ENCODE peak calls at places on chromosomes 7 and 10, in nine cellular contexts. H is HT1080; F is AG04449; M is NCI-H1694 treated with DMSO at 0.1 percent for 48 hours; P is Right ventricle myocardium inferior; R is KG1; U is WTC11; B is naive thymus-derived CD8-positive, alpha-beta T cell; Y is GM12892. C is an unnamed sample.

GRCh38 chr10:6151087-6151977 is 51.4 kb upstream of the PFKFB3 start:
- DNase-seq in H (no peak), F (no peak), M (no peak), P (peak), R (peak), U (peak), B (peak), Y (peak), C (peak)

GRCh38 chr10:59006511-59007306 is 169.7 kb upstream of the PHYHIPL start:
- DNase-seq in H (peak), F (no peak), M (no peak), P (no peak), R (no peak), U (no peak), B (no peak), Y (peak), C (no peak)

GRCh38 chr7:16739863-16740622 is 13.5 kb upstream of the TSPAN13 start:
- DNase-seq in H (peak), F (peak), M (no peak), P (no peak), R (no peak), U (no peak), B (no peak), Y (no peak), C (no peak)

GRCh38 chr7:98879198-98879988 is 1.1 kb downstream of the TRRAP start:
- DNase-seq in H (peak), F (no peak), M (peak), P (no peak), R (no peak), U (no peak), B (peak), Y (no peak), C (peak)

GRCh38 chr7:142401951-142402350 is 144.1 kb upstream of the PRSS58 start:
- DNase-seq in H (no peak), F (no peak), M (no peak), P (no peak), R (no peak), U (no peak), B (no peak), Y (no peak), C (no peak)

GRCh38 chr10:34969171-34969570 is 121.0 kb downstream of the CUL2 start:
- DNase-seq in H (no peak), F (no peak), M (no peak), P (no peak), R (no peak), U (no peak), B (no peak), Y (no peak), C (no peak)

GRCh38 chr7:116953727-116954442 is 584 bp downstream of the ST7 start:
- DNase-seq in H (peak), F (peak), M (peak), P (peak), R (no peak), U (peak), B (no peak), Y (peak), C (no peak)

GRCh38 chr10:132196178-132197113 is 9.7 kb downstream of the DPYSL4 start:
- DNase-seq in H (no peak), F (no peak), M (no peak), P (peak), R (no peak), U (no peak), B (no peak), Y (no peak), C (no peak)

GRCh38 chr7:116403265-116403664 is 96.3 kb upstream of the CAV2 start:
- DNase-seq in H (no peak), F (peak), M (no peak), P (no peak), R (no peak), U (no peak), B (no peak), Y (no peak), C (no peak)

GRCh38 chr7:68694656-68695055 is 903.6 kb upstream of the AUTS2 start:
- DNase-seq in H (no peak), F (peak), M (no peak), P (no peak), R (no peak), U (no peak), B (no peak), Y (no peak), C (no peak)

GRCh38 chr10:81073155-81073554 is 535.5 kb downstream of the SH2D4B start:
- DNase-seq in H (no peak), F (no peak), M (no peak), P (no peak), R (no peak), U (no peak), B (no peak), Y (no peak), C (no peak)

GRCh38 chr7:79268730-79269129 is 184.7 kb downstream of the MAGI2 start:
- DNase-seq in H (no peak), F (no peak), M (no peak), P (no peak), R (no peak), U (no peak), B (no peak), Y (no peak), C (no peak)

GRCh38 chr10:91880310-91880709 is 29.0 kb downstream of the FGFBP3 start:
- DNase-seq in H (peak), F (no peak), M (no peak), P (no peak), R (no peak), U (no peak), B (no peak), Y (no peak), C (no peak)

GRCh38 chr10:12906051-12906541 is 95.4 kb downstream of the CCDC3 start:
- DNase-seq in H (no peak), F (no peak), M (no peak), P (no peak), R (no peak), U (no peak), B (no peak), Y (no peak), C (no peak)

GRCh38 chr7:20744913-20745587 is 41.6 kb downstream of the SP8 start:
- DNase-seq in H (no peak), F (no peak), M (no peak), P (no peak), R (no peak), U (no peak), B (no peak), Y (no peak), C (no peak)

GRCh38 chr7:48472640-48473039 is 301.4 kb downstream of the ABCA13 start:
- DNase-seq in H (no peak), F (no peak), M (no peak), P (no peak), R (no peak), U (no peak), B (no peak), Y (no peak), C (no peak)

GRCh38 chr7:74092321-74092963 is 8.8 kb downstream of the LIMK1 start:
- DNase-seq in H (no peak), F (no peak), M (no peak), P (peak), R (no peak), U (peak), B (no peak), Y (no peak), C (no peak)

GRCh38 chr10:130218181-130218641 is 82.0 kb downstream of the GLRX3 start:
- DNase-seq in H (no peak), F (no peak), M (no peak), P (no peak), R (no peak), U (no peak), B (no peak), Y (no peak), C (no peak)

GRCh38 chr10:105070980-105071379 is 429.9 kb downstream of the SORCS3 start:
- DNase-seq in H (no peak), F (no peak), M (no peak), P (no peak), R (no peak), U (no peak), B (no peak), Y (no peak), C (no peak)

C was measured in activated T-helper 2 cell treated with anti-CD3 and anti-CD28 coated beads, Interferon-gamma antibody, Interleukin-2, Interleukin-4, amounts not matched to agents 10 μg/mL and 5 μg/mL and 100 μg/mL, durations not matched to agents 14 hours and 24 hours and 36 hours.